ENCODE peak calls at places on chromosomes 12 and 14, in four cellular contexts. L is IMR-90, M is keratinocyte, H is A673. P is an unnamed sample.
A peak's percentile ranks its signal among the peaks of the same experiment; 100 is the strongest.

GRCh38 chr12:3837049-3837448 is 36.1 kb downstream of the PARP11 start:
- DNase-seq in L (no peak), M (no peak), H (no peak), P (no peak)

GRCh38 chr14:74135386-74135785 is 50.6 kb downstream of the LIN52 start:
- DNase-seq in L (peak; percentile 60), M (no peak), H (no peak), P (no peak)

GRCh38 chr12:63348544-63348943 is 197.5 kb upstream of the AVPR1A start:
- DNase-seq in L (no peak), M (no peak), H (no peak), P (no peak)

GRCh38 chr12:111773801-111774551 is 7.2 kb downstream of the ALDH2 start:
- DNase-seq in L (peak; percentile 97), M (no peak), H (no peak), P (peak; percentile 81)

GRCh38 chr12:69284131-69284530 is 44.8 kb downstream of the CPSF6 start:
- DNase-seq in L (peak; percentile 70), M (no peak), H (peak; percentile 73), P (peak; percentile 81)

GRCh38 chr12:93089805-93090569 is 160.9 kb upstream of the EEA1 start:
- DNase-seq in L (peak; percentile 99), M (peak; percentile 85), H (peak; percentile 50), P (no peak)

GRCh38 chr14:87491816-87492215 is 501.2 kb downstream of the GALC start:
- DNase-seq in L (no peak), M (peak; percentile 40), H (no peak), P (no peak)

GRCh38 chr12:45572114-45572513 is 157.4 kb upstream of the ARID2 start:
- DNase-seq in L (no peak), M (no peak), H (no peak), P (no peak)

GRCh38 chr12:22731231-22731630 is 106.3 kb downstream of the ETNK1 start:
- DNase-seq in L (no peak), M (no peak), H (no peak), P (no peak)

GRCh38 chr14:43172899-43173548 is 1334.1 kb downstream of the FSCB start:
- DNase-seq in L (no peak), M (no peak), H (no peak), P (no peak)

GRCh38 chr12:103813949-103814348 is 27.1 kb downstream of the NT5DC3 start:
- DNase-seq in L (no peak), M (no peak), H (no peak), P (no peak)

GRCh38 chr14:42918615-42919014 is 1311.9 kb downstream of the LRFN5 start:
- DNase-seq in L (no peak), M (no peak), H (no peak), P (no peak)

GRCh38 chr14:98138666-98139065 is 1133.3 kb downstream of the BCL11B start:
- DNase-seq in L (no peak), M (no peak), H (peak; percentile 75), P (no peak)

GRCh38 chr14:48350971-48351370 is 675.6 kb upstream of the MDGA2 start:
- DNase-seq in L (peak; percentile 66), M (peak; percentile 1), H (no peak), P (no peak)

DNA sequence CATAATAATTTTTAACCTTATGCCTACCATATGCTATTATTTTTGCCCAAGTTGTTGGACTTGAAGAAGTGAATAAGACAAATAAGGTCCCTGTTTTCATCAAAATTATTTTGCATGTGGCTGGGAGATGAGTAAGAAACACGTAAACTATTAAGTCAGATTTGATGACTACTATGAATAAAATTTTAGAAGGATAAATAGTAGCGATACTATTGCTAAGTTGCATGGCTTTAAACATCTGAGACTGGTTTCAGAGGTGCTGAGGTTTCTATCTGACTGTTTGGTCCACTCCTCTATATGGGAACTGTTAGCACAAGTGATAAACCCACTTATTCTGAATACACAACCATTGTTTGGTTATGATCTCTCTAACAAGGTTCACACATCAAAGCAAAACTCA is 674.3 kb upstream of the MDGA2 start:
- DNase-seq in L (peak; percentile 38), M (no peak), H (no peak), P (no peak)
- H3K27me3 ChIP-seq in L (no peaks in the 10 kb centered on the region), M (no peaks in the 10 kb centered on the region), H (no peaks in the 10 kb centered on the region), P (no peaks in the 10 kb centered on the region)

GRCh38 chr12:109301643-109302176 is 7.4 kb downstream of the FOXN4 start:
- DNase-seq in L (no peak), M (no peak), H (no peak), P (no peak)

GRCh38 chr12:109304485-109304884 is 4.6 kb downstream of the FOXN4 start:
- DNase-seq in L (no peak), M (no peak), H (no peak), P (no peak)

GRCh38 chr12:109302770-109303169 is 6.3 kb downstream of the FOXN4 start:
- DNase-seq in L (no peak), M (no peak), H (no peak), P (no peak)

GRCh38 chr12:109299849-109300248 is 9.2 kb downstream of the FOXN4 start:
- DNase-seq in L (no peak), M (no peak), H (no peak), P (no peak)

DNA sequence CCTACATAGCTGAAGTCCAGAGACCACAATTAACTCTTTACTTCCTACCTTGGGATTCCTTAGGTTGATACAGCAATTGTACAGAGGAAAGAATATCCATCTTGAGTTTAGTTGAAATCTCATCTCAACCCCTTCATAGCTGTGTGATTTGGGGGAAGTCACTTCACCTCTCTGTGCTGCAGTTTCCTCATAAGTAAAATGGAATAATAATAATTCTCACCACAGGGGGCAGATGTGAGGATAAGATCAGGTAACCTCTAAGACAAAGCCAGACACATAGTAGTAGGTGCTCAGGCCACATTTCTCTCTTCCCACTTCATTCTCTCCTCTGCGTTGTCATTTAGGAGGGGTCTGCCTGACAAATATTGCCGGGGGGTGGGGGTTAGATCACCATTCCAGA is 6.7 kb downstream of the FOXN4 start:
- DNase-seq in L (no peak), M (peak; percentile 15), H (no peak), P (no peak)
- TF ChIP-seq CTCF in L (no peak), M (peak; percentile 28), H (peak; percentile 19), P (no peak)

GRCh38 chr12:120834489-120835303 is 69.5 kb downstream of the SPPL3 start:
- DNase-seq in L (no peak), M (no peak), H (no peak), P (no peak)
- H3K4me3 ChIP-seq in L (no peak overlapping the region), M (no peak overlapping the region), H (no peak overlapping the region), P (no peak overlapping the region)

GRCh38 chr12:120654656-120655055 is 14.2 kb downstream of the CABP1 start:
- DNase-seq in L (no peak), M (no peak), H (no peak), P (no peak)

GRCh38 chr12:120658286-120659150 is 18.1 kb downstream of the CABP1 start:
- DNase-seq in L (no peak), M (no peak), H (no peak), P (peak; percentile 28)

GRCh38 chr12:120653611-120654010 is 13.2 kb downstream of the CABP1 start:
- DNase-seq in L (no peak), M (no peak), H (no peak), P (peak; percentile 36)

GRCh38 chr12:120659151-120659525 is 18.7 kb downstream of the CABP1 start:
- DNase-seq in L (no peak), M (no peak), H (no peak), P (no peak)

GRCh38 chr12:120656008-120656407 is 15.6 kb downstream of the CABP1 start:
- DNase-seq in L (no peak), M (no peak), H (no peak), P (no peak)
- H3K27me3 ChIP-seq in L (peaks cover 54% of the 10 kb centered on the region), M (peaks cover 22% of the 10 kb centered on the region), H (no peaks in the 10 kb centered on the region), P (peaks cover 3% of the 10 kb centered on the region)

GRCh38 chr14:91365552-91365951 is 52.1 kb downstream of the CCDC88C start:
- DNase-seq in L (no peak), M (no peak), H (no peak), P (no peak)

GRCh38 chr14:91364524-91365270 is 52.9 kb downstream of the CCDC88C start:
- DNase-seq in L (no peak), M (no peak), H (no peak), P (no peak)

GRCh38 chr14:91361236-91361811 is 56.3 kb downstream of the CCDC88C start:
- DNase-seq in L (peak; percentile 34), M (no peak), H (peak; percentile 85), P (peak; percentile 72)

GRCh38 chr14:91366749-91367148 is 50.9 kb downstream of the CCDC88C start:
- DNase-seq in L (no peak), M (no peak), H (no peak), P (no peak)

DNA sequence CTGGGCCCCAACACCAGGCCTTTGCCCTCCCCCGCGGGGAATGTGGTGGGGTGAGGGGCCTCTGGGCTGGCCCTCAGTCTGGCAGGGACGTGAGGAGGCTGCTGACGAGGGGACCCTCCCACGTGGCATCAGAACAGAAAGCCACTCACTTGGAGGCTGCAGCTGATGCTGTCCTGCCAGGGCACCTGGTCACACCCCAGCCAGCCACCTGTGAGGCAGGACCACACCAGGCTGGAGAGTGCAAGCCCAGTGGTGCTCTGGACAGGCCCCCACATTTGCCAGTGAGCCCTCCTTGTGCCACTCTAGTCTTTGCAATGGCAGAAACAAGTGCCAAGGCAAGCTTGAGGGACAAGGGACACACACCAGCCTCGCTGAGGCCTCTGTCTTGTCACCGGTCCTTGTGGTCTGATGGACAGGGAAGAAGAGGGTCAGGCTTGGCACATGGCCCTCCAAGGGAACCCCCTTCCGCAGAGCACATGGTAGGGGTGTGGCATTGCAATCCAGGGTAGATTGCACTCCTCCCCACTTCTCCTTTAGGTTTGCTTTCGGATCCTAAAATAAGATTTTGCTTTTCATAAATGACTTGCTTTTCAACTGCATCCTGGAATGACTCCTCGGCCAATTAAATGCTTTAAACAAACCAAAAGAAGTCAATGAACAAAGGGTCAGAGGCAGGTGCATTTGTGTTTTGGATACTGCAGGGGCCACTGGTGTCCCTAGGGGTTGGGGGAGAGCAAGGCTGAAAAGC is 53.7 kb downstream of the CCDC88C start:
- DNase-seq in L (no peak), M (no peak), H (no peak), P (peak; percentile 78)
- TF ChIP-seq CTCF in L (no peak), M (no peak), H (no peak), P (no peak)

DNA sequence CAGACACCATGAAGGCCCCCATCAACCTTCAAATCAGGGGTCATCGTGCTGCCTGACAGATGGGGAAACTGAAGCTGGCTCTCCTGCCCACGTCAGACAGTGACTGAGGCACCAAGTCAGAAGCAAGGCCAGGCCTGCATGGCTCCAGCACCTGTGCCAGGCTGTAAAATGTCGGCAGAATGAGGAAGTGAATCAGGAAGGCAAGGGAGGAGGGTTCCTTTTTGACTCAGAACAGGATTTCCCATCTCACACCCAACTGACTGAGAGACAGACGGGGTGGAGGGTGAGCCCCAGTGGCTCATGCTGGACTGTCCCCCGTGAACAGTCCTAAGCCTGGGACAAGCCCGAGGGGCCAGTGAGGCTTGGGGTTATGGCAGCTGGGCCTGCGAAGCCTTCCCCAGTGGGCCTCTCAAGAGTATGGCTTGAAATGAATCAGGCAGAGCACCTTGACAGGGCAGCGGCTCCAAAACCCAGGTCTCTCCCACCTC is 20.9 kb downstream of the SYNE3 start:
- DNase-seq in L (no peak), M (no peak), H (no peak), P (no peak)
- H3K4me3 ChIP-seq in L (no peak overlapping the region), M (no peak overlapping the region), H (no peak overlapping the region), P (no peak overlapping the region)

GRCh38 chr14:64875350-64875749 is 4.4 kb downstream of the SPTB start:
- DNase-seq in L (no peak), M (no peak), H (no peak), P (no peak)

GRCh38 chr14:64879635-64880381 is at the start of gene SPTB:
- DNase-seq in L (no peak), M (no peak), H (peak; percentile 28), P (peak; percentile 46)

GRCh38 chr14:64880382-64881121 is 845 bp upstream of the SPTB start:
- DNase-seq in L (no peak), M (no peak), H (peak; percentile 77), P (peak; percentile 56)

GRCh38 chr14:64873506-64874220 is 6.0 kb downstream of the SPTB start:
- DNase-seq in L (peak; percentile 1), M (no peak), H (no peak), P (no peak)

GRCh38 chr14:64878775-64879634 is 702 bp downstream of the SPTB start:
- DNase-seq in L (no peak), M (no peak), H (no peak), P (no peak)
- H3K27me3 ChIP-seq in L (peaks cover 78% of the 10 kb centered on the region), M (peaks cover 61% of the 10 kb centered on the region), H (peaks cover 64% of the 10 kb centered on the region), P (peaks cover 47% of the 10 kb centered on the region)

P was measured in lower lobe of right lung.